ENCODE peak calls at places on chromosomes 6 and 20, in seven cellular contexts. K is spleen, O is uterus, E is breast epithelium, M is Peyer's patch, V is H1, D is upper lobe of left lung. U is an unnamed sample.
A peak's percentile ranks its signal among the peaks of the same experiment; 100 is the strongest.

GRCh38 chr6:10733863-10734262 is 11.0 kb downstream of the TMEM14C start:
- DNase-seq in K (no peak), O (no peak), E (no peak), M (no peak), V (no peak), D (no peak), U (no peak)

GRCh38 chr6:5260111-5260620 is 584 bp downstream of the LYRM4 start:
- DNase-seq in K (peak; percentile 93), O (peak; percentile 39), E (peak; percentile 55), M (peak; percentile 84), V (no peak), D (peak; percentile 68), U (peak; percentile 89)

GRCh38 chr20:20184149-20184548 is 131.8 kb downstream of the CFAP61 start:
- DNase-seq in K (no peak), O (no peak), E (no peak), M (no peak), V (no peak), D (no peak), U (no peak)

GRCh38 chr20:40639956-40640355 is 49.1 kb downstream of the MAFB start:
- DNase-seq in K (no peak), O (no peak), E (no peak), M (no peak), V (peak; percentile 26), D (no peak), U (peak; percentile 64)

GRCh38 chr6:134168580-134169223 is 116.3 kb upstream of the SLC2A12 start:
- DNase-seq in K (no peak), O (no peak), E (no peak), M (no peak), V (no peak), D (no peak), U (no peak)

GRCh38 chr6:88380083-88380482 is 213.9 kb upstream of the CNR1 start:
- DNase-seq in K (peak; percentile 66), O (peak; percentile 32), E (no peak), M (peak; percentile 48), V (no peak), D (peak; percentile 23), U (peak; percentile 88)

GRCh38 chr6:167799033-167799933 is 27.4 kb upstream of the AFDN start:
- DNase-seq in K (peak; percentile 58), O (no peak), E (no peak), M (no peak), V (peak; percentile 49), D (no peak), U (peak; percentile 81)

GRCh38 chr6:44253307-44254101 is 3.8 kb downstream of the SLC35B2 start:
- DNase-seq in K (peak; percentile 75), O (no peak), E (no peak), M (peak; percentile 80), V (peak; percentile 82), D (no peak), U (no peak)

GRCh38 chr6:42163941-42164340 is 9.2 kb upstream of the GUCA1A start:
- DNase-seq in K (no peak), O (no peak), E (no peak), M (no peak), V (no peak), D (no peak), U (no peak)

GRCh38 chr20:2798814-2799213 is 1.6 kb downstream of the CPXM1 start:
- DNase-seq in K (no peak), O (no peak), E (no peak), M (no peak), V (no peak), D (no peak), U (peak; percentile 26)

GRCh38 chr6:155117266-155117665 is 122.2 kb downstream of the TIAM2 start:
- DNase-seq in K (no peak), O (no peak), E (no peak), M (no peak), V (no peak), D (no peak), U (no peak)

GRCh38 chr20:17281478-17281877 is 54.6 kb downstream of the PCSK2 start:
- DNase-seq in K (no peak), O (no peak), E (no peak), M (no peak), V (peak; percentile 84), D (peak; percentile 29), U (no peak)

GRCh38 chr20:51573576-51574243 is 31.2 kb upstream of the NFATC2 start:
- DNase-seq in K (no peak), O (no peak), E (no peak), M (no peak), V (no peak), D (no peak), U (peak; percentile 72)

GRCh38 chr6:43308101-43308989 is at the start of gene CRIP3:
- DNase-seq in K (peak; percentile 89), O (peak; percentile 28), E (no peak), M (peak; percentile 63), V (peak; percentile 86), D (peak; percentile 62), U (no peak)

GRCh38 chr20:24032412-24032898 is 43.9 kb upstream of the GGTLC1 start:
- DNase-seq in K (no peak), O (no peak), E (no peak), M (no peak), V (no peak), D (no peak), U (no peak)

GRCh38 chr20:57819291-57819690 is 109.5 kb upstream of the PMEPA1 start:
- DNase-seq in K (no peak), O (no peak), E (no peak), M (no peak), V (no peak), D (no peak), U (no peak)

GRCh38 chr20:58583141-58583540 is 67.9 kb upstream of the APCDD1L start:
- DNase-seq in K (no peak), O (peak; percentile 0), E (peak; percentile 15), M (peak; percentile 8), V (no peak), D (no peak), U (no peak)

GRCh38 chr20:21206571-21206970 is 80.7 kb downstream of the KIZ start:
- DNase-seq in K (no peak), O (no peak), E (no peak), M (no peak), V (no peak), D (no peak), U (no peak)

GRCh38 chr20:38863024-38863851 is 57.7 kb downstream of the PPP1R16B start:
- DNase-seq in K (no peak), O (no peak), E (no peak), M (peak; percentile 85), V (no peak), D (no peak), U (no peak)

GRCh38 chr20:34562643-34563042 is 4.1 kb downstream of the MAP1LC3A start:
- DNase-seq in K (no peak), O (no peak), E (no peak), M (no peak), V (peak; percentile 56), D (no peak), U (no peak)

GRCh38 chr6:168686831-168687730 is 246.1 kb downstream of the SMOC2 start:
- DNase-seq in K (no peak), O (no peak), E (no peak), M (peak; percentile 35), V (peak; percentile 41), D (no peak), U (no peak)

GRCh38 chr6:85464260-85464644 is 14.4 kb downstream of the NT5E start:
- DNase-seq in K (no peak), O (peak; percentile 43), E (no peak), M (no peak), V (no peak), D (peak; percentile 26), U (no peak)

GRCh38 chr6:155303361-155303870 is 10.9 kb downstream of the TFB1M start:
- DNase-seq in K (no peak), O (no peak), E (no peak), M (no peak), V (no peak), D (no peak), U (no peak)

GRCh38 chr6:34144581-34145160 is 1.2 kb downstream of the GRM4 start:
- DNase-seq in K (peak; percentile 66), O (no peak), E (no peak), M (no peak), V (peak; percentile 61), D (no peak), U (no peak)

GRCh38 chr6:158959552-158959951 is 40.5 kb downstream of the RSPH3 start:
- DNase-seq in K (no peak), O (no peak), E (no peak), M (no peak), V (no peak), D (no peak), U (no peak)

DNA sequence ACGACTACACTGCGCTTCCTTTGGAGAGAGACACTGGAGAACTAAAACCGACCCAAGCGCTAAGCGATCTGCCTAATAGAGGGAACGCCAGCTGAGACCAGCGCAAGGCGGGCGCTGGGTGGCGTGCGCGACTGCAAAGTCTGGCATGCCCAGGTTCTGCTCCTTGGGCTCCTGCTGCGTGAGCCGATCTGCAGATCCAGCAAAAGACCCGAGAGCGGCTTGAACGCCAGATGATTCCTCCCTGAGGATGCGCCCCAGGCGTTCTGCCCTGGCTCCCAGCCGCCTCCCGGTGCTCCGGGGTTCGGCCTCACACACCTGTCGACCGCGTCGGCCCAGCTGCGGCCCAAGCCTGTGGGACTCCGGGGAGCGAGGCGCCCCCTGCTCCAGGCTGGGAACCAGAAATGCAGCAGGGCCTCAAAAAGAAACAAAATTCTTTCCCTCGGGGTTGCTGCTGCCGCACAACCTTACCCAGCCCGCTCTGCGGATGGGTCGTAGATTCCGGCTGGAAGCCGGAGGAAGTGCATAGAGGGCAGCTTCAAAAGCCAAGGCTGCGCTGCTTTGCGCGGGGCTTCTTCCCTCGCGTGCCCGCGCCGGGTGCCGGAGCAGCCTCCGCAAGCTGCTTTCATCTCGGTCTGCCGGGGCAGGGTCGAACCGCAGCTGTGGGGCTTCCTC is 17.9 kb upstream of the PRDM13 start:
- DNase-seq in K (peak; percentile 89), O (no peak), E (peak; percentile 75), M (peak; percentile 81), V (peak; percentile 84), D (peak; percentile 82), U (peak; percentile 51)
- TF ChIP-seq CTCF in K (no peak), O (no peak), E (no peak), M (peak; percentile 14), V (peak; percentile 76), D (no peak), U (no peak)

DNA sequence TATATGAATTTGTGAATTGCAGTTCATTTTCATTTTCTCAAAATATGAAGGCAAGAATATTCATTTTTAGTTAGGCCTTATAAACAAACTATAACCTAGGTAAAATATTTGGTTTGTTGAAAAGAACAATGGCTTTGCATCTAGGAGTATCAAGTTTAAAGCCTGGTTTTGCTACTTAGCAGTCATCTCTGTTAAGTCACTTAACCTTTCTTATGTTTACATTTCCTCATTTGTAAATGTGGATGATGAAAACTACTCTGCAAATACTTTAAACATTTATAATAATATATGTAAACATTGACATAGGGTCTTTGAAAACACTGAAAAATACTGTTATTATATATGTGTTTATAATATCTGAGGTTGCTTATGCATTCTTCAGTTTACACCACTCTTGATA is 135.5 kb downstream of the CENPW start:
- DNase-seq in K (no peak), O (no peak), E (no peak), M (no peak), V (no peak), D (no peak), U (no peak)
- TF ChIP-seq POLR2A in K (no peak), O (no peak), E (no peak), M (no peak), V (no peak), D (no peak), U (no peak)

GRCh38 chr6:32836873-32837272 is 1.7 kb downstream of the TAP2 start:
- DNase-seq in K (no peak), O (no peak), E (no peak), M (no peak), V (no peak), D (no peak), U (no peak)
- H3K4me3 ChIP-seq in K (no peak overlapping the region), O (no peak overlapping the region), E (no peak overlapping the region), M (no peak overlapping the region), V (no peak overlapping the region), D (no peak overlapping the region), U (no peak overlapping the region)

GRCh38 chr20:62578294-62578897 is 63.9 kb upstream of the SLCO4A1 start:
- DNase-seq in K (no peak), O (no peak), E (no peak), M (no peak), V (no peak), D (no peak), U (no peak)
- TF ChIP-seq CTCF in K (no peak), O (no peak), E (no peak), M (no peak), V (peak; percentile 10), D (no peak), U (no peak)

U was measured in lower leg skin.